ENCODE peak calls at places on chromosomes 16 and 17, in nine cellular contexts. One of them, this sample, is unnamed. For H3K4me1 and H3K36me3, the result is how much of the 10 kb centered on the place peaks cover.

GRCh38 chr16:48632137-48632774 is 22.3 kb upstream of the N4BP1 start:
- DNase-seq in HCT116: no peak
- DNase-seq in Peyer's patch: no peak
- DNase-seq in neural progenitor cell: no peak
- DNase-seq in uterus: no peak
- DNase-seq in ascending aorta: no peak
- DNase-seq in effector memory CD4-positive, alpha-beta T cell: no peak
- DNase-seq in fibroblast of lung: no peak
- DNase-seq in left ventricle myocardium inferior: no peak
- DNase-seq in this sample: no peak

GRCh38 chr16:11109551-11109950 is 146.5 kb downstream of the SOCS1 start:
- DNase-seq in effector memory CD4-positive, alpha-beta T cell: no peak
- DNase-seq in ascending aorta: no peak
- DNase-seq in uterus: no peak
- DNase-seq in Peyer's patch: no peak
- DNase-seq in neural progenitor cell: no peak
- DNase-seq in fibroblast of lung: peak
- DNase-seq in HCT116: no peak
- DNase-seq in left ventricle myocardium inferior: no peak
- DNase-seq in this sample: no peak

GRCh38 chr17:45147102-45147580 is 1.1 kb upstream of the HEXIM1 start:
- DNase-seq in effector memory CD4-positive, alpha-beta T cell: no peak
- DNase-seq in left ventricle myocardium inferior: no peak
- DNase-seq in ascending aorta: peak
- DNase-seq in fibroblast of lung: no peak
- DNase-seq in HCT116: no peak
- DNase-seq in Peyer's patch: peak
- DNase-seq in neural progenitor cell: peak
- DNase-seq in uterus: no peak
- DNase-seq in this sample: no peak

GRCh38 chr17:62628845-62629555 is 1.5 kb downstream of the MRC2 start:
- DNase-seq in uterus: peak
- DNase-seq in fibroblast of lung: peak
- DNase-seq in neural progenitor cell: peak
- DNase-seq in HCT116: no peak
- DNase-seq in Peyer's patch: no peak
- DNase-seq in effector memory CD4-positive, alpha-beta T cell: no peak
- DNase-seq in left ventricle myocardium inferior: no peak
- DNase-seq in ascending aorta: peak
- DNase-seq in this sample: no peak

GRCh38 chr17:2049333-2050245 is 5.3 kb upstream of the HIC1 start:
- DNase-seq in fibroblast of lung: peak
- DNase-seq in ascending aorta: peak
- DNase-seq in HCT116: no peak
- DNase-seq in uterus: peak
- DNase-seq in neural progenitor cell: peak
- DNase-seq in left ventricle myocardium inferior: peak
- DNase-seq in effector memory CD4-positive, alpha-beta T cell: peak
- DNase-seq in Peyer's patch: peak
- DNase-seq in this sample: peak

GRCh38 chr16:9033125-9033830 is 58.2 kb upstream of the HAPSTR1 start:
- DNase-seq in fibroblast of lung: peak
- DNase-seq in Peyer's patch: peak
- DNase-seq in uterus: peak
- DNase-seq in ascending aorta: no peak
- DNase-seq in HCT116: peak
- DNase-seq in neural progenitor cell: peak
- DNase-seq in left ventricle myocardium inferior: no peak
- DNase-seq in effector memory CD4-positive, alpha-beta T cell: no peak
- DNase-seq in this sample: no peak

GRCh38 chr17:12342609-12343248 is 322.1 kb downstream of the MAP2K4 start:
- DNase-seq in effector memory CD4-positive, alpha-beta T cell: no peak
- DNase-seq in fibroblast of lung: peak
- DNase-seq in Peyer's patch: no peak
- DNase-seq in ascending aorta: no peak
- DNase-seq in neural progenitor cell: peak
- DNase-seq in HCT116: peak
- DNase-seq in uterus: peak
- DNase-seq in left ventricle myocardium inferior: no peak
- DNase-seq in this sample: no peak

GRCh38 chr17:53032861-53033271 is 789.9 kb upstream of the KIF2B start:
- DNase-seq in fibroblast of lung: peak
- DNase-seq in HCT116: peak
- DNase-seq in ascending aorta: no peak
- DNase-seq in left ventricle myocardium inferior: no peak
- DNase-seq in Peyer's patch: no peak
- DNase-seq in uterus: no peak
- DNase-seq in neural progenitor cell: peak
- DNase-seq in effector memory CD4-positive, alpha-beta T cell: no peak
- DNase-seq in this sample: no peak

GRCh38 chr17:20091161-20092029 is 82.2 kb downstream of the SPECC1 start:
- DNase-seq in left ventricle myocardium inferior: peak
- DNase-seq in uterus: peak
- DNase-seq in ascending aorta: peak
- DNase-seq in neural progenitor cell: no peak
- DNase-seq in effector memory CD4-positive, alpha-beta T cell: no peak
- DNase-seq in Peyer's patch: no peak
- DNase-seq in fibroblast of lung: peak
- DNase-seq in HCT116: no peak
- DNase-seq in this sample: no peak

GRCh38 chr17:72915631-72916081 is 176.8 kb downstream of the SLC39A11 start:
- DNase-seq in uterus: no peak
- DNase-seq in Peyer's patch: no peak
- DNase-seq in HCT116: no peak
- DNase-seq in neural progenitor cell: no peak
- DNase-seq in fibroblast of lung: no peak
- DNase-seq in effector memory CD4-positive, alpha-beta T cell: no peak
- DNase-seq in left ventricle myocardium inferior: no peak
- DNase-seq in ascending aorta: no peak
- DNase-seq in this sample: no peak

GRCh38 chr17:2703181-2703580 is 8.4 kb downstream of the CLUH start:
- DNase-seq in neural progenitor cell: no peak
- DNase-seq in uterus: peak
- DNase-seq in fibroblast of lung: no peak
- DNase-seq in effector memory CD4-positive, alpha-beta T cell: no peak
- DNase-seq in left ventricle myocardium inferior: no peak
- DNase-seq in HCT116: no peak
- DNase-seq in Peyer's patch: no peak
- DNase-seq in ascending aorta: no peak
- DNase-seq in this sample: peak

GRCh38 chr16:19649980-19650379 is 68.0 kb downstream of the KNOP1 start:
- DNase-seq in effector memory CD4-positive, alpha-beta T cell: no peak
- DNase-seq in left ventricle myocardium inferior: no peak
- DNase-seq in HCT116: no peak
- DNase-seq in ascending aorta: no peak
- DNase-seq in neural progenitor cell: no peak
- DNase-seq in Peyer's patch: no peak
- DNase-seq in uterus: no peak
- DNase-seq in fibroblast of lung: no peak
- DNase-seq in this sample: no peak

DNA sequence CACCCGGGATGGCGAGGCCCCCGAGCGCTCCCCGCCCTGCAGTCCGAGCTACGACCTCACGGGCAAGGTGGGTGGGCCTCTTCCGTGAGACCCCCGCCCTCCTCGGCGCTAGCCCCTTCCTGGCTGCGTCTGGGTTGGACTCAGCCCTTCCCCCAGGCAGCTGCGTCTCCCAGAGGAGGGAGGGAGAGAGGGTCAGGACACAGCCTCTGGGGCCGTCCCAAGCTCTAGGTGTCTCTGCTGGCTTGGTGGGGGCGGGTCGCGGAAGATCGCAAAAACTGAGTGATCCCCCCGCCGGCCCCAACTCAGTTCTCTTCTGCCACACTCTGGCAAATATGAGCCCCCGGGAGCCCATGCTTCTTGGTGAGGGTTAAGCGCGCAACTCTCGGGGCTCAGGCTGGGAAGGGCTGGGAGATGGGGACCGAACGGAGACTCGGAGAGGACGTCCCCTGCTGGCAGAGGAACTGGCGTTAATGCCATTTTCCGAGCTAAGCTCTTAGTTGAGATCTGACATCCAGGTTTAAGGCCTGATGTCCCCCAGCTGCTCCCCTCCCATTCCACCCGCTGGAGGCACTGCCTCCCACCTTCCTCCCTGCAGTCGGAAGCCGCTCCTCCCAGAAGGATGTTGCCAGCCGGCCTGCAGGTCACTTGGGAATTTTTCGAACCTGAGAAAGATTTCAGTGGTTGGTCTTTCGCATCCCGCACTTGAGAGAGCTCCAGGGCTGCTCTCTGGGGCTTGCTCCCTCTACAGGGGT is 419 bp downstream of the RAB37 start:
- DNase-seq in effector memory CD4-positive, alpha-beta T cell: no peak
- DNase-seq in neural progenitor cell: peak
- DNase-seq in uterus: no peak
- DNase-seq in left ventricle myocardium inferior: no peak
- DNase-seq in fibroblast of lung: no peak
- DNase-seq in ascending aorta: no peak
- DNase-seq in HCT116: peak
- DNase-seq in Peyer's patch: peak
- DNase-seq in this sample: no peak
- H3K4me1 ChIP-seq in effector memory CD4-positive, alpha-beta T cell: half or more
- H3K4me1 ChIP-seq in neural progenitor cell: under half
- H3K4me1 ChIP-seq in uterus: under half
- H3K4me1 ChIP-seq in left ventricle myocardium inferior: under half
- H3K4me1 ChIP-seq in fibroblast of lung: under half
- H3K4me1 ChIP-seq in ascending aorta: under half
- H3K4me1 ChIP-seq in HCT116: under half
- H3K4me1 ChIP-seq in Peyer's patch: under half
- H3K4me1 ChIP-seq in this sample: under half

DNA sequence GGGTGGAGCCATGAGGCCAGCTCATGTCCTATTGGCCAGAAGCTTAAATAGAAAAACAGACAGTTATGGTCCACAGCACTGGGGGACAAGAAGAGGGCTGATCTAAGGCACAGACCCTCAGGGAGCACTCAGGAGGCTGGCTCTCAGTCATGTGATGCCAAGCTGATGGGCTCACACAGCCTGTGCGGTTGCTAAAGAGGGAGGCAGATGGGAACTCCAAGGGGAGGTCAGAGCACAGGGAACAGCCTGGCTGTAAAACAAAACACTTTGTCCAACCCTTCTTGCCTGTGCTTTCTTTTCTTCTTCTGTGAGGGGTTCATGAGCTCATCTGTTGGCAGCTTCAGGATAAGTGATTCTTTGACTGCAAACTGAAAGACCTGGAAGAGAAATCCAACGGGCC is 27.2 kb downstream of the CNTNAP1 start:
- DNase-seq in HCT116: no peak
- DNase-seq in ascending aorta: no peak
- DNase-seq in effector memory CD4-positive, alpha-beta T cell: no peak
- DNase-seq in left ventricle myocardium inferior: no peak
- DNase-seq in uterus: no peak
- DNase-seq in Peyer's patch: no peak
- DNase-seq in fibroblast of lung: no peak
- DNase-seq in neural progenitor cell: no peak
- DNase-seq in this sample: no peak
- H3K36me3 ChIP-seq in HCT116: half or more
- H3K36me3 ChIP-seq in ascending aorta: half or more
- H3K36me3 ChIP-seq in effector memory CD4-positive, alpha-beta T cell: half or more
- H3K36me3 ChIP-seq in left ventricle myocardium inferior: half or more
- H3K36me3 ChIP-seq in uterus: under half
- H3K36me3 ChIP-seq in Peyer's patch: half or more
- H3K36me3 ChIP-seq in fibroblast of lung: under half
- H3K36me3 ChIP-seq in neural progenitor cell: under half
- H3K36me3 ChIP-seq in this sample: half or more

GRCh38 chr16:1530883-1531637 is 2.4 kb upstream of the TMEM204 start:
- DNase-seq in ascending aorta: peak
- DNase-seq in HCT116: no peak
- DNase-seq in left ventricle myocardium inferior: peak
- DNase-seq in uterus: peak
- DNase-seq in effector memory CD4-positive, alpha-beta T cell: no peak
- DNase-seq in fibroblast of lung: peak
- DNase-seq in neural progenitor cell: no peak
- DNase-seq in Peyer's patch: no peak
- DNase-seq in this sample: peak
- H3K4me1 ChIP-seq in ascending aorta: under half
- H3K4me1 ChIP-seq in HCT116: under half
- H3K4me1 ChIP-seq in left ventricle myocardium inferior: half or more
- H3K4me1 ChIP-seq in uterus: under half
- H3K4me1 ChIP-seq in effector memory CD4-positive, alpha-beta T cell: under half
- H3K4me1 ChIP-seq in fibroblast of lung: under half
- H3K4me1 ChIP-seq in neural progenitor cell: under half
- H3K4me1 ChIP-seq in Peyer's patch: under half
- H3K4me1 ChIP-seq in this sample: half or more

GRCh38 chr17:82255573-82255972 is 17.9 kb downstream of the CSNK1D start:
- DNase-seq in effector memory CD4-positive, alpha-beta T cell: no peak
- DNase-seq in uterus: no peak
- DNase-seq in HCT116: no peak
- DNase-seq in ascending aorta: no peak
- DNase-seq in left ventricle myocardium inferior: no peak
- DNase-seq in fibroblast of lung: no peak
- DNase-seq in neural progenitor cell: no peak
- DNase-seq in Peyer's patch: no peak
- DNase-seq in this sample: peak

GRCh38 chr17:82258555-82258954 is 14.9 kb downstream of the CSNK1D start:
- DNase-seq in Peyer's patch: no peak
- DNase-seq in uterus: no peak
- DNase-seq in left ventricle myocardium inferior: no peak
- DNase-seq in effector memory CD4-positive, alpha-beta T cell: no peak
- DNase-seq in neural progenitor cell: no peak
- DNase-seq in ascending aorta: no peak
- DNase-seq in fibroblast of lung: no peak
- DNase-seq in HCT116: no peak
- DNase-seq in this sample: no peak

GRCh38 chr17:82257473-82257872 is 16.0 kb downstream of the CSNK1D start:
- DNase-seq in ascending aorta: no peak
- DNase-seq in left ventricle myocardium inferior: no peak
- DNase-seq in fibroblast of lung: no peak
- DNase-seq in uterus: no peak
- DNase-seq in Peyer's patch: no peak
- DNase-seq in effector memory CD4-positive, alpha-beta T cell: peak
- DNase-seq in HCT116: no peak
- DNase-seq in neural progenitor cell: peak
- DNase-seq in this sample: no peak

GRCh38 chr17:82253179-82253544 is 20.3 kb downstream of the CSNK1D start:
- DNase-seq in fibroblast of lung: no peak
- DNase-seq in left ventricle myocardium inferior: no peak
- DNase-seq in uterus: no peak
- DNase-seq in ascending aorta: no peak
- DNase-seq in effector memory CD4-positive, alpha-beta T cell: no peak
- DNase-seq in HCT116: no peak
- DNase-seq in neural progenitor cell: no peak
- DNase-seq in Peyer's patch: no peak
- DNase-seq in this sample: no peak

DNA sequence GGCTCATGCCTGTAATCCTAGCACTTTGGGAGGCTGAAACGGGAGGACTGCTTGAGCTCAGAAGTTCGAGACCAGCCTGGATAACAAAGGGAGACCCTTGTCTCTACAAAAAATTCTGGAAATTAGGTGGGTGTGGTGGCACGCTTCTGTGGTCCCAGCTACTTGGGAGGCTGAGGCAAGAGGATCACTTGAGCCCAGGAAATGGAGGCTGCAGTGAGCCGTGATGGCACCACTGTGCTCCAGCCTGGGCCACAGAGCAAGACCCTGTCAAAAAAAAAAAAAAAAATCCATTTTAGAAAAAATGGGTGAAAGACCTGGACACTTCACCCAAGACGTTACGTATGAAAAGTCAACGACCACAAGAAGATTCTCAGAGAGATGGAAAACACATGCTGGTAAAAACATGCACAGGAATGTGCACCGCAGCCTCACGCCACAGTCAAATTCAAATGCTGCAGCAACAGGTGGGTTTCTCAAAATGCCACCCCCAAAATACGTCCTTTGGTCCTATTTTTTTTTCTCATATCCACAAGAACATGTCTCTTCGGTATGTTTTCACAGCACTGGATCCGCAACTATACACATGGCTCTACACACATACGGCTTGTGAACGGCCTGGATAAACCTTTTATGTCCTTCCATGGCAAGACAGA is 17.1 kb downstream of the CSNK1D start:
- DNase-seq in ascending aorta: no peak
- DNase-seq in neural progenitor cell: no peak
- DNase-seq in fibroblast of lung: no peak
- DNase-seq in HCT116: no peak
- DNase-seq in uterus: no peak
- DNase-seq in Peyer's patch: no peak
- DNase-seq in effector memory CD4-positive, alpha-beta T cell: no peak
- DNase-seq in left ventricle myocardium inferior: no peak
- DNase-seq in this sample: no peak
- H3K36me3 ChIP-seq in ascending aorta: half or more
- H3K36me3 ChIP-seq in neural progenitor cell: under half
- H3K36me3 ChIP-seq in fibroblast of lung: under half
- H3K36me3 ChIP-seq in HCT116: half or more
- H3K36me3 ChIP-seq in uterus: under half
- H3K36me3 ChIP-seq in Peyer's patch: half or more
- H3K36me3 ChIP-seq in effector memory CD4-positive, alpha-beta T cell: half or more
- H3K36me3 ChIP-seq in left ventricle myocardium inferior: half or more
- H3K36me3 ChIP-seq in this sample: half or more